ENCODE peak calls at places on chromosomes 11 and 22, in five cellular contexts. One of them, this sample, is unnamed.

GRCh38 chr11:83847635-83848034 is 561.5 kb upstream of the CCDC90B start:
- DNase-seq in BJ: no peak
- DNase-seq in pancreas: no peak
- DNase-seq in fibroblast of mammary gland: no peak
- DNase-seq in HCT116: no peak
- DNase-seq in this sample: no peak

GRCh38 chr11:30329150-30329940 is 6.4 kb downstream of the ARL14EP start:
- DNase-seq in BJ: no peak
- DNase-seq in pancreas: no peak
- DNase-seq in fibroblast of mammary gland: peak; percentile 9
- DNase-seq in HCT116: no peak
- DNase-seq in this sample: no peak

GRCh38 chr11:57648791-57649735 is 649 bp downstream of the YPEL4 start:
- DNase-seq in BJ: no peak
- DNase-seq in pancreas: no peak
- DNase-seq in fibroblast of mammary gland: peak; percentile 46
- DNase-seq in HCT116: no peak
- DNase-seq in this sample: no peak

GRCh38 chr11:78149646-78150045 is 10.2 kb upstream of the ALG8 start:
- DNase-seq in BJ: no peak
- DNase-seq in pancreas: no peak
- DNase-seq in fibroblast of mammary gland: peak; percentile 80
- DNase-seq in HCT116: no peak
- DNase-seq in this sample: peak; percentile 56

GRCh38 chr11:94732617-94733292 is 35.4 kb upstream of the AMOTL1 start:
- DNase-seq in BJ: peak; percentile 62
- DNase-seq in pancreas: no peak
- DNase-seq in fibroblast of mammary gland: peak; percentile 55
- DNase-seq in HCT116: no peak
- DNase-seq in this sample: peak; percentile 79

GRCh38 chr11:86115542-86116385 is 46.9 kb upstream of the PICALM start:
- DNase-seq in BJ: no peak
- DNase-seq in pancreas: no peak
- DNase-seq in fibroblast of mammary gland: peak; percentile 30
- DNase-seq in HCT116: no peak
- DNase-seq in this sample: peak; percentile 41

GRCh38 chr11:8373519-8374432 is 110.1 kb upstream of the LMO1 start:
- DNase-seq in BJ: no peak
- DNase-seq in pancreas: no peak
- DNase-seq in fibroblast of mammary gland: no peak
- DNase-seq in HCT116: no peak
- DNase-seq in this sample: no peak

GRCh38 chr11:67439321-67440228 is 2.1 kb upstream of the PTPRCAP start:
- DNase-seq in BJ: no peak
- DNase-seq in pancreas: peak; percentile 76
- DNase-seq in fibroblast of mammary gland: no peak
- DNase-seq in HCT116: no peak
- DNase-seq in this sample: peak; percentile 10

GRCh38 chr11:68505596-68505995 is 45.0 kb downstream of the PPP6R3 start:
- DNase-seq in BJ: no peak
- DNase-seq in pancreas: no peak
- DNase-seq in fibroblast of mammary gland: peak; percentile 14
- DNase-seq in HCT116: no peak
- DNase-seq in this sample: peak; percentile 38

GRCh38 chr11:57751676-57752253 is at the start of gene BTBD18:
- DNase-seq in BJ: no peak
- DNase-seq in pancreas: no peak
- DNase-seq in fibroblast of mammary gland: peak; percentile 60
- DNase-seq in HCT116: no peak
- DNase-seq in this sample: peak; percentile 64

GRCh38 chr11:16474659-16475058 is 118.3 kb upstream of the SOX6 start:
- DNase-seq in BJ: no peak
- DNase-seq in pancreas: no peak
- DNase-seq in fibroblast of mammary gland: no peak
- DNase-seq in HCT116: no peak
- DNase-seq in this sample: no peak

GRCh38 chr11:35085766-35086165 is 53.2 kb upstream of the CD44 start:
- DNase-seq in BJ: no peak
- DNase-seq in pancreas: no peak
- DNase-seq in fibroblast of mammary gland: no peak
- DNase-seq in HCT116: no peak
- DNase-seq in this sample: no peak

GRCh38 chr22:39396156-39396796 is 3.3 kb upstream of the TAB1 start:
- DNase-seq in BJ: no peak
- DNase-seq in pancreas: peak; percentile 41
- DNase-seq in fibroblast of mammary gland: no peak
- DNase-seq in HCT116: no peak
- DNase-seq in this sample: no peak

GRCh38 chr22:46390652-46391301 is 55.3 kb downstream of the TRMU start:
- DNase-seq in BJ: peak; percentile 6
- DNase-seq in pancreas: peak; percentile 95
- DNase-seq in fibroblast of mammary gland: peak; percentile 62
- DNase-seq in HCT116: no peak
- DNase-seq in this sample: peak; percentile 14

GRCh38 chr22:42960146-42960509 is 54.8 kb downstream of the PACSIN2 start:
- DNase-seq in BJ: no peak
- DNase-seq in pancreas: no peak
- DNase-seq in fibroblast of mammary gland: no peak
- DNase-seq in HCT116: no peak
- DNase-seq in this sample: no peak

GRCh38 chr11:12693485-12694181 is 19.4 kb downstream of the TEAD1 start:
- DNase-seq in BJ: peak; percentile 92
- DNase-seq in pancreas: peak; percentile 71
- DNase-seq in fibroblast of mammary gland: peak; percentile 99
- DNase-seq in HCT116: peak; percentile 96
- DNase-seq in this sample: peak; percentile 99

GRCh38 chr22:23752090-23752691 is 1.3 kb upstream of the ZNF70 start:
- DNase-seq in BJ: no peak
- DNase-seq in pancreas: no peak
- DNase-seq in fibroblast of mammary gland: no peak
- DNase-seq in HCT116: no peak
- DNase-seq in this sample: no peak

GRCh38 chr11:87726511-87726910 is 448.7 kb downstream of the RAB38 start:
- DNase-seq in BJ: no peak
- DNase-seq in pancreas: no peak
- DNase-seq in fibroblast of mammary gland: no peak
- DNase-seq in HCT116: no peak
- DNase-seq in this sample: no peak

GRCh38 chr11:11992813-11993212 is 15.6 kb downstream of the DKK3 start:
- DNase-seq in BJ: no peak
- DNase-seq in pancreas: no peak
- DNase-seq in fibroblast of mammary gland: no peak
- DNase-seq in HCT116: no peak
- DNase-seq in this sample: no peak

GRCh38 chr11:27362032-27362431 is 983 bp downstream of the CCDC34 start:
- DNase-seq in BJ: no peak
- DNase-seq in pancreas: no peak
- DNase-seq in fibroblast of mammary gland: no peak
- DNase-seq in HCT116: no peak
- DNase-seq in this sample: no peak

GRCh38 chr11:35412285-35412684 is 7.1 kb downstream of the SLC1A2 start:
- DNase-seq in BJ: no peak
- DNase-seq in pancreas: no peak
- DNase-seq in fibroblast of mammary gland: peak; percentile 26
- DNase-seq in HCT116: no peak
- DNase-seq in this sample: no peak

GRCh38 chr22:17501679-17502285 is 61.5 kb upstream of the SLC25A18 start:
- DNase-seq in BJ: peak; percentile 4
- DNase-seq in pancreas: no peak
- DNase-seq in fibroblast of mammary gland: peak; percentile 75
- DNase-seq in HCT116: peak; percentile 69
- DNase-seq in this sample: peak; percentile 73

GRCh38 chr11:128334311-128335044 is 252.9 kb downstream of the ETS1 start:
- DNase-seq in BJ: no peak
- DNase-seq in pancreas: no peak
- DNase-seq in fibroblast of mammary gland: no peak
- DNase-seq in HCT116: no peak
- DNase-seq in this sample: peak; percentile 35

GRCh38 chr11:128336203-128336602 is 251.2 kb downstream of the ETS1 start:
- DNase-seq in BJ: peak; percentile 86
- DNase-seq in pancreas: no peak
- DNase-seq in fibroblast of mammary gland: peak; percentile 85
- DNase-seq in HCT116: no peak
- DNase-seq in this sample: peak; percentile 71

GRCh38 chr11:128339721-128340271 is 247.6 kb downstream of the ETS1 start:
- DNase-seq in BJ: no peak
- DNase-seq in pancreas: no peak
- DNase-seq in fibroblast of mammary gland: no peak
- DNase-seq in HCT116: no peak
- DNase-seq in this sample: no peak

GRCh38 chr11:128338806-128339205 is 248.6 kb downstream of the ETS1 start:
- DNase-seq in BJ: no peak
- DNase-seq in pancreas: no peak
- DNase-seq in fibroblast of mammary gland: no peak
- DNase-seq in HCT116: no peak
- DNase-seq in this sample: no peak

GRCh38 chr11:128335729-128336128 is 251.6 kb downstream of the ETS1 start:
- DNase-seq in BJ: no peak
- DNase-seq in pancreas: no peak
- DNase-seq in fibroblast of mammary gland: no peak
- DNase-seq in HCT116: no peak
- DNase-seq in this sample: no peak
- H3K4me3 ChIP-seq in BJ: no peak overlapping the region
- H3K4me3 ChIP-seq in pancreas: no peak overlapping the region
- H3K4me3 ChIP-seq in fibroblast of mammary gland: no peak overlapping the region
- H3K4me3 ChIP-seq in HCT116: no peak overlapping the region
- H3K4me3 ChIP-seq in this sample: no peak overlapping the region

GRCh38 chr22:45087802-45088201 is 75.9 kb upstream of the NUP50 start:
- DNase-seq in BJ: no peak
- DNase-seq in pancreas: no peak
- DNase-seq in fibroblast of mammary gland: no peak
- DNase-seq in HCT116: no peak
- DNase-seq in this sample: no peak

GRCh38 chr22:45092644-45093043 is 71.1 kb upstream of the NUP50 start:
- DNase-seq in BJ: no peak
- DNase-seq in pancreas: no peak
- DNase-seq in fibroblast of mammary gland: no peak
- DNase-seq in HCT116: no peak
- DNase-seq in this sample: no peak

GRCh38 chr22:45094081-45094720 is 69.5 kb upstream of the NUP50 start:
- DNase-seq in BJ: no peak
- DNase-seq in pancreas: no peak
- DNase-seq in fibroblast of mammary gland: no peak
- DNase-seq in HCT116: no peak
- DNase-seq in this sample: no peak

GRCh38 chr22:45091254-45091854 is 72.4 kb upstream of the NUP50 start:
- DNase-seq in BJ: no peak
- DNase-seq in pancreas: no peak
- DNase-seq in fibroblast of mammary gland: no peak
- DNase-seq in HCT116: no peak
- DNase-seq in this sample: no peak

DNA sequence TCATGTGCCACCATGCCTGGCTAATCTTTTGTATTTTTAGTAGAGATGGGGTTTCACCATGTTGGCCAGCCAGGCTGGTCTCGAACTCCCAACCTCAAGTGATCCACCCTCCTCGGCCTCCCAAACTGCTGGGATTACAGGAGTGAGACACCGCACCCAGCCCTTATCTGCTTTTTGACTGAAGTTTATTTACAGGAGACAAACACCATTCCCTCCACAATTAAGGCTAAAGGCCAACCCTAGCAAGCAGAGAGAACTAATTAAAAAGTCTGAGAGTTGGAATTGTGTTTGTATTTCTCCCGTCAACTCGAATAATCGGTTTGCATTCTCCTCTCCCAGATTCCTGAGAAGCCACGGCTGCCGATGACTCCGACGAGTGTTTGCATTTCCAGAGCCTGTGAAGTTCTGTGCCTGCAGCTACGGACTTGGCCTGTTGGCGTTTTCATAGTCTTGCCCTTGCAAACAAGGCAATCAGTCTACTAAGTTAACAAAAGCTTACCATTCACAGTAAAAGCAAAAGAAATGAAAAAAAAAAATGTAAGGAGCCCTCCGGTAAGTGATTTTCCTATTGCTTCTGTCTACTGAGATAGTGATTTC is 73.3 kb upstream of the NUP50 start:
- DNase-seq in BJ: no peak
- DNase-seq in pancreas: no peak
- DNase-seq in fibroblast of mammary gland: no peak
- DNase-seq in HCT116: no peak
- DNase-seq in this sample: peak; percentile 31
- TF ChIP-seq CTCF in BJ: no peak
- TF ChIP-seq CTCF in pancreas: no peak
- TF ChIP-seq CTCF in fibroblast of mammary gland: no peak
- TF ChIP-seq CTCF in HCT116: no peak
- TF ChIP-seq CTCF in this sample: no peak

GRCh38 chr22:36373258-36373579 is 14.5 kb downstream of the MYH9 start:
- DNase-seq in BJ: no peak
- DNase-seq in pancreas: no peak
- DNase-seq in fibroblast of mammary gland: no peak
- DNase-seq in HCT116: no peak
- DNase-seq in this sample: no peak
- H3K4me3 ChIP-seq in BJ: no peak overlapping the region
- H3K4me3 ChIP-seq in pancreas: no peak overlapping the region
- H3K4me3 ChIP-seq in fibroblast of mammary gland: no peak overlapping the region
- H3K4me3 ChIP-seq in HCT116: no peak overlapping the region
- H3K4me3 ChIP-seq in this sample: no peak overlapping the region

GRCh38 chr11:3675971-3676370 is 4.8 kb upstream of the CHRNA10 start:
- DNase-seq in BJ: no peak
- DNase-seq in pancreas: no peak
- DNase-seq in fibroblast of mammary gland: no peak
- DNase-seq in HCT116: no peak
- DNase-seq in this sample: no peak
- TF ChIP-seq CTCF in BJ: no peak
- TF ChIP-seq CTCF in pancreas: no peak
- TF ChIP-seq CTCF in fibroblast of mammary gland: no peak
- TF ChIP-seq CTCF in HCT116: no peak
- TF ChIP-seq CTCF in this sample: no peak

DNA sequence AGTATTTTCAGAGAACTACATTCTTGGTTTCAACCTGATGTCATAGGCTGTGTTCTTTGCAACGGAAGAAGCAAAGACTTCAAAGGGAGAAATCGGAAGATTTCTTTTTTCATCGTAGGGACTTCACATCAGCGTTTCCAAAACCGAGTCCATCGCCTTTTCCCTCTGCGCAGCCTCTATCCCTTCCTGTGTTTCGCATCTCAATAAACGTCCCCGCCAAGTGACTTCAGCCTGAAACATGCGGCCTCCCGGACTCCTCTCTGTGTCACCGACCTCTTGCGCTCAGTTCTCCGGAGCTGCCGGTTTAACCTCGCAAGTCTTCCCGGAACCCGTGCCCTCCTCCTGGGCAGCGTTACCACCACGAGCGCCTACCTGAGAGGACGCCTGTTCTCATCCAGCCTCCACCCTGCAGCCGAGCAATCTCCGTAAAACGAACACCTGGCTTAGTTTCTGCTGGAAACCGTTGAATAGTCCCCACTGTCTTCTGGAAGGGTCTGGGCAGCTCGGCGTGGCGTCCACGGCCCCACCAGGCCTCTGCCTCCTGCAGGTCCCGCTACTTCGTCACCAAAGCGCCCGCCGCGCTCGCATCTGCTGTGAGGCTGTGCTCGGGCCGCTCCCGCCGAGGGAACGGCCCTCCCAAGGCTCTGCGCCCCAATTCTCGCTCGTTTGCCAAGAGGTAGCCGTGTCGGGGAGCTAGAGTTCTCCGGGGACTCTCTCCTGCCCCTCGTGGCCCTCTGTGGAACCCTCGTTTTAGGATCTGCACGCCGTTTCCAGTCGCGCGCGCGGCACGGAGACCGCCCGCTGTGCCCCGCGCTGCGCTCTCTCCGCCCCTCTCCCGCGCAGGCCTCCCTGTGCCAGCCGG is at the start of gene GLB1L3:
- DNase-seq in BJ: no peak
- DNase-seq in pancreas: peak; percentile 68
- DNase-seq in fibroblast of mammary gland: no peak
- DNase-seq in HCT116: no peak
- DNase-seq in this sample: no peak
- H3K4me3 ChIP-seq in BJ: no peak within 1 kb of the TSS
- H3K4me3 ChIP-seq in pancreas: no peak within 1 kb of the TSS
- H3K4me3 ChIP-seq in fibroblast of mammary gland: no peak within 1 kb of the TSS
- H3K4me3 ChIP-seq in HCT116: no peak within 1 kb of the TSS
- H3K4me3 ChIP-seq in this sample: peak within 1 kb of the TSS; percentile 31